ENCODE peak calls at places on chromosomes 5 and 9, in ten cellular contexts. U is cardiac fibroblast, N is left ventricle myocardium inferior, K is pancreas, Q is tibial nerve, C is adrenal gland, D is heart right ventricle, H is esophagus muscularis mucosa, W is mammary epithelial cell, A is astrocyte of the spinal cord. Z is an unnamed sample.

GRCh38 chr5:129111351-129111750 is 16.8 kb downstream of the ISOC1 start:
- DNase-seq in U (no peak), N (no peak), K (no peak), Q (no peak), C (no peak), D (no peak), H (no peak), W (no peak), A (no peak), Z (no peak)

GRCh38 chr5:7850533-7851239 is at the start of gene CFAP90:
- DNase-seq in U (peak), N (peak), K (peak), Q (no peak), C (peak), D (peak), H (peak), W (no peak), A (peak), Z (peak)

GRCh38 chr5:96595300-96596090 is 66.7 kb upstream of the CAST start:
- DNase-seq in U (no peak), N (no peak), K (no peak), Q (no peak), C (no peak), D (no peak), H (no peak), W (peak), A (no peak), Z (no peak)

GRCh38 chr5:73373814-73374510 is 74.6 kb downstream of the FOXD1 start:
- DNase-seq in U (no peak), N (no peak), K (no peak), Q (no peak), C (no peak), D (no peak), H (peak), W (no peak), A (no peak), Z (no peak)

GRCh38 chr9:33430942-33431341 is 16.5 kb downstream of the AQP3 start:
- DNase-seq in U (no peak), N (no peak), K (no peak), Q (no peak), C (no peak), D (no peak), H (no peak), W (peak), A (no peak), Z (no peak)

GRCh38 chr9:130890869-130891698 is 5.5 kb downstream of the QRFP start:
- DNase-seq in U (no peak), N (no peak), K (no peak), Q (no peak), C (no peak), D (no peak), H (no peak), W (no peak), A (no peak), Z (no peak)

GRCh38 chr5:142409253-142409594 is 84.4 kb upstream of the SPRY4 start:
- DNase-seq in U (no peak), N (no peak), K (no peak), Q (no peak), C (no peak), D (no peak), H (no peak), W (no peak), A (no peak), Z (no peak)

GRCh38 chr5:133397432-133397831 is 214.9 kb downstream of the FSTL4 start:
- DNase-seq in U (no peak), N (no peak), K (no peak), Q (no peak), C (no peak), D (no peak), H (peak), W (no peak), A (no peak), Z (no peak)

GRCh38 chr9:73269430-73270101 is 117.9 kb downstream of the ANXA1 start:
- DNase-seq in U (peak), N (no peak), K (no peak), Q (no peak), C (no peak), D (no peak), H (no peak), W (peak), A (peak), Z (no peak)

GRCh38 chr9:106326493-106326892 is 536.5 kb upstream of the ZNF462 start:
- DNase-seq in U (no peak), N (no peak), K (no peak), Q (no peak), C (no peak), D (no peak), H (no peak), W (no peak), A (no peak), Z (no peak)

GRCh38 chr9:87292449-87293191 is 205.0 kb upstream of the DAPK1 start:
- DNase-seq in U (no peak), N (no peak), K (no peak), Q (no peak), C (no peak), D (no peak), H (no peak), W (no peak), A (peak), Z (no peak)

GRCh38 chr9:87286506-87286905 is 211.2 kb upstream of the DAPK1 start:
- DNase-seq in U (no peak), N (no peak), K (no peak), Q (no peak), C (no peak), D (no peak), H (no peak), W (no peak), A (no peak), Z (no peak)

GRCh38 chr9:87285183-87285582 is 212.5 kb upstream of the DAPK1 start:
- DNase-seq in U (peak), N (no peak), K (peak), Q (no peak), C (peak), D (peak), H (no peak), W (no peak), A (no peak), Z (no peak)

GRCh38 chr9:87290241-87290700 is 207.4 kb upstream of the DAPK1 start:
- DNase-seq in U (peak), N (no peak), K (no peak), Q (no peak), C (no peak), D (no peak), H (no peak), W (peak), A (no peak), Z (no peak)
- TF ChIP-seq CTCF in U (peak), N (no peak), K (no peak), Q (no peak), C (no peak), D (no peak), H (no peak), W (peak), A (peak), Z (no peak)

GRCh38 chr9:112377684-112378344 is 2.1 kb upstream of the HSDL2 start:
- DNase-seq in U (no peak), N (no peak), K (no peak), Q (no peak), C (no peak), D (no peak), H (no peak), W (no peak), A (no peak), Z (no peak)

GRCh38 chr9:112375361-112375760 is 4.5 kb upstream of the HSDL2 start:
- DNase-seq in U (no peak), N (no peak), K (no peak), Q (no peak), C (no peak), D (no peak), H (no peak), W (no peak), A (no peak), Z (no peak)

GRCh38 chr9:112378441-112379176 is 1.3 kb upstream of the HSDL2 start:
- DNase-seq in U (no peak), N (peak), K (no peak), Q (no peak), C (peak), D (no peak), H (no peak), W (peak), A (no peak), Z (peak)

GRCh38 chr9:112379177-112380101 is 469 bp upstream of the HSDL2 start:
- DNase-seq in U (peak), N (peak), K (peak), Q (peak), C (peak), D (peak), H (peak), W (peak), A (peak), Z (peak)

DNA sequence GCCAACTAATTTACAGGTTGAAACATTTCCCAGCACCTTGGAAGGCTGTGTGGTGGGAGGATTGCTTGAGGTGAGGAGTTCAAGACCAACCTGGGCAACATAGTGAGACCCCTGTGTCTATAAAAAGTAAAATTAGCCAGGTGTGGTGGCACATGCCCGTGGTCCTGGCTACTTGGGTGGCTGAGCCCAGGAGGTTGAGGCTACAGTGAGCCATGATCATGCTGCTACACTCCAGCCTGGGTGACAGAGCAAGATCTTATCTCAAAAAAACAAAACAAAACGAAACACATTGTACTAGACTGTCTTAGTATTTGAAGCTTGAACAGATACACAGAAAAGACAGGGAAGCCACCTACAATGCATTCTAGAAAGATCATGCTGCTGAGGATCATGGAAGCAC is 2.8 kb upstream of the HSDL2 start:
- DNase-seq in U (no peak), N (no peak), K (no peak), Q (no peak), C (no peak), D (no peak), H (no peak), W (peak), A (no peak), Z (no peak)
- H3K4me3 ChIP-seq in U (no peak), N (peak), K (no peak), Q (no peak), C (no peak), D (no peak), H (no peak), W (no peak), A (no peak), Z (no peak)

DNA sequence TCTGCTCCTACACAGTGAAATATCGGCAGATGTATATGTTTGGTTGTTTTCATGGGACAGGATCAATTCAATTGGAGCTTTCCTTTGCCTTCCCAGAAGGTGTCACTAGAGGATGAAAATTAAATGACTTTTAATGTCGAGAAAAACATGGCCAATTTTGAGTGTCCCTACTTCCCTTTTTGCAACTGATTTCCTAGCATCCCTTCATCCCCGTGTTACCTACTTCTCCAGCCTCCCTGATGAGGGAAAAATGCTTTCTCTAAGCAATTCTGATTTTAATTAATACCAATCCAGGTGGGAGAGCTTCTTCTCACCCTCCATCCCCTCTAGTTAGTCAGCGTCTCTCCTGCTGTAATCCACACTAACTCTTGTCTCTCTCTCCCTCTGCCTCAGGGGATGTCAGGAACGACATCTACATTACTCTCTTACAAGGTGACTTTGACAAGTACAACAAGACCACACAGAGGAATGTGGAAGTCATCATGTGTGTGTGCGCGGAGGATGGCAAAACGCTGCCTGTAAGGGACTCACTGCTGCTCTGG is 64.9 kb downstream of the DOCK2 start:
- DNase-seq in U (peak), N (no peak), K (no peak), Q (no peak), C (no peak), D (no peak), H (no peak), W (peak), A (peak), Z (no peak)
- TF ChIP-seq CTCF in U (peak), N (peak), K (no peak), Q (peak), C (peak), D (peak), H (no peak), W (peak), A (peak), Z (peak)

GRCh38 chr9:120892748-120893584 is 16.0 kb upstream of the PHF19 start:
- DNase-seq in U (peak), N (no peak), K (no peak), Q (no peak), C (no peak), D (no peak), H (no peak), W (peak), A (peak), Z (no peak)

GRCh38 chr9:120894404-120895226 is 17.6 kb upstream of the PHF19 start:
- DNase-seq in U (peak), N (peak), K (peak), Q (no peak), C (peak), D (no peak), H (no peak), W (no peak), A (no peak), Z (peak)

GRCh38 chr9:120892177-120892747 is 15.3 kb upstream of the PHF19 start:
- DNase-seq in U (no peak), N (no peak), K (no peak), Q (no peak), C (no peak), D (no peak), H (no peak), W (no peak), A (no peak), Z (no peak)

GRCh38 chr9:120893917-120894316 is 16.9 kb upstream of the PHF19 start:
- DNase-seq in U (no peak), N (no peak), K (no peak), Q (no peak), C (no peak), D (no peak), H (no peak), W (no peak), A (no peak), Z (no peak)

DNA sequence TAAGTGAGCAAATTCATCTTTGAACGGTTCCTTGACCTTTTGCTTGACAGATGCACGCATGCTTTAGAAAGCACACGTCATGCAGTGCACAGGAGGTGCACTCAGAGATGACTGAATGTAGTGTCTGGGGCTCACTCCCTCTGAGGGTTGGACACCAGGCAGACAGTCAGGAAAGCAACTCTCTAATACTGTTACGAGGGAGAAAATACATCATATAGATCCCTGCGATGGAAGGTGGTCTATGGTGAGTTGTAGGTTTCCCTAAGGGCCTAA is 16.5 kb upstream of the PHF19 start:
- DNase-seq in U (no peak), N (no peak), K (no peak), Q (no peak), C (no peak), D (no peak), H (no peak), W (no peak), A (peak), Z (no peak)
- H3K4me3 ChIP-seq in U (no peak), N (no peak), K (no peak), Q (no peak), C (no peak), D (no peak), H (no peak), W (no peak), A (no peak), Z (no peak)

GRCh38 chr9:134168731-134169130 is 4.4 kb upstream of the RNU6ATAC start:
- DNase-seq in U (no peak), N (no peak), K (no peak), Q (no peak), C (no peak), D (no peak), H (no peak), W (no peak), A (no peak), Z (no peak)
- TF ChIP-seq CTCF in U (no peak), N (no peak), K (no peak), Q (no peak), C (no peak), D (no peak), H (no peak), W (peak), A (peak), Z (no peak)

GRCh38 chr5:56255521-56255920 is 22.4 kb upstream of the ANKRD55 start:
- DNase-seq in U (no peak), N (no peak), K (no peak), Q (no peak), C (no peak), D (no peak), H (no peak), W (no peak), A (no peak), Z (no peak)

GRCh38 chr5:56253924-56254323 is 20.8 kb upstream of the ANKRD55 start:
- DNase-seq in U (no peak), N (no peak), K (no peak), Q (no peak), C (no peak), D (no peak), H (no peak), W (no peak), A (no peak), Z (no peak)

GRCh38 chr5:56257010-56257409 is 23.9 kb upstream of the ANKRD55 start:
- DNase-seq in U (no peak), N (no peak), K (no peak), Q (no peak), C (no peak), D (no peak), H (no peak), W (no peak), A (no peak), Z (no peak)

GRCh38 chr5:56262269-56262668 is 29.1 kb upstream of the ANKRD55 start:
- DNase-seq in U (no peak), N (no peak), K (no peak), Q (no peak), C (no peak), D (no peak), H (no peak), W (no peak), A (no peak), Z (no peak)

DNA sequence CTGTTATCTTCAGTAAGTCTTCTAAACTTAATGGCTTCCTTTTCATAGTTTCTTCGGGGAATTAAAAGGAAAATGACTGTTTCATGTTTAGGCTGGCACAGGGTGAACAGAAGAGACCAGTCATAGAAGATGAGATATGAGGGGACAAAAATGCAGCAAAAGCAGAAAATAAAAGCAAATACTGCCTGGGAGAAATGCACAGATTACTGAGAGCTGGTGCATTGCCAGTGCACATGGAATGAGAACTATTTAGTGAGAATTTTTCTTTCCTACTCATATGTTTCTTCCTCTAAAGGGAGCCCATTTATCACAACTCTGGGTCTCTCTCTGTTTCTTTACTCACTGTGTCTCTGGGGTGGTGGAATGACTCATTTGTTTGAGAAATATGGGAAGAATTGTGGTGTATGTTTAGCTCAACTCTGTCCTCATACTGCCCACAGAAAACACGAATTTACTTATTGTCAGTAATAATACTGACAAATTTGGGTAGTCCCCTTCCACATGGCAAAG is 25.9 kb upstream of the ANKRD55 start:
- DNase-seq in U (peak), N (no peak), K (no peak), Q (no peak), C (no peak), D (no peak), H (no peak), W (peak), A (peak), Z (no peak)
- H3K4me3 ChIP-seq in U (peak), N (no peak), K (no peak), Q (no peak), C (no peak), D (no peak), H (no peak), W (no peak), A (no peak), Z (no peak)

GRCh38 chr9:97307091-97307490 is 368 bp upstream of the CCDC180 start:
- DNase-seq in U (peak), N (peak), K (peak), Q (peak), C (peak), D (peak), H (peak), W (peak), A (peak), Z (peak)
- TF ChIP-seq CTCF in U (no peak), N (no peak), K (no peak), Q (no peak), C (no peak), D (peak), H (no peak), W (peak), A (peak), Z (no peak)

Z was measured in testis.